ENCODE peak calls at places on chromosomes 12 and 14, in eight cellular contexts. One of them, this sample, is unnamed. For H3K9me3, the result is how much of the 10 kb centered on the place peaks cover.

GRCh38 chr12:65643595-65644386 is 180.5 kb upstream of the HMGA2 start:
- ATAC-seq in lower lobe of right lung: no peak
- ATAC-seq in CD4-positive, alpha-beta T cell: no peak
- ATAC-seq in left lung: no peak
- ATAC-seq in Panc1: no peak
- ATAC-seq in heart left ventricle: no peak
- ATAC-seq in gastrocnemius medialis: no peak
- ATAC-seq in CD4-positive, CD25-positive, alpha-beta regulatory T cell: no peak
- ATAC-seq in this sample: no peak

GRCh38 chr14:54715244-54715643 is 148.3 kb downstream of the SAMD4A start:
- ATAC-seq in lower lobe of right lung: no peak
- ATAC-seq in CD4-positive, alpha-beta T cell: no peak
- ATAC-seq in left lung: no peak
- ATAC-seq in Panc1: no peak
- ATAC-seq in heart left ventricle: no peak
- ATAC-seq in gastrocnemius medialis: no peak
- ATAC-seq in CD4-positive, CD25-positive, alpha-beta regulatory T cell: no peak
- ATAC-seq in this sample: no peak

GRCh38 chr12:113855998-113856397 is 110.1 kb downstream of the RBM19 start:
- ATAC-seq in lower lobe of right lung: no peak
- ATAC-seq in CD4-positive, alpha-beta T cell: no peak
- ATAC-seq in left lung: no peak
- ATAC-seq in Panc1: no peak
- ATAC-seq in heart left ventricle: peak
- ATAC-seq in gastrocnemius medialis: peak
- ATAC-seq in CD4-positive, CD25-positive, alpha-beta regulatory T cell: no peak
- ATAC-seq in this sample: no peak

GRCh38 chr12:2858944-2859352 is 2.1 kb upstream of the TEX52 start:
- ATAC-seq in lower lobe of right lung: no peak
- ATAC-seq in CD4-positive, alpha-beta T cell: no peak
- ATAC-seq in left lung: no peak
- ATAC-seq in Panc1: no peak
- ATAC-seq in heart left ventricle: peak
- ATAC-seq in gastrocnemius medialis: no peak
- ATAC-seq in CD4-positive, CD25-positive, alpha-beta regulatory T cell: no peak
- ATAC-seq in this sample: no peak

GRCh38 chr14:59337151-59337611 is 128.0 kb downstream of the GPR135 start:
- ATAC-seq in lower lobe of right lung: peak
- ATAC-seq in CD4-positive, alpha-beta T cell: no peak
- ATAC-seq in left lung: peak
- ATAC-seq in Panc1: no peak
- ATAC-seq in heart left ventricle: peak
- ATAC-seq in gastrocnemius medialis: peak
- ATAC-seq in CD4-positive, CD25-positive, alpha-beta regulatory T cell: no peak
- ATAC-seq in this sample: peak

GRCh38 chr14:87097021-87097420 is 896.0 kb downstream of the GALC start:
- ATAC-seq in lower lobe of right lung: no peak
- ATAC-seq in CD4-positive, alpha-beta T cell: no peak
- ATAC-seq in left lung: no peak
- ATAC-seq in Panc1: no peak
- ATAC-seq in heart left ventricle: no peak
- ATAC-seq in gastrocnemius medialis: no peak
- ATAC-seq in CD4-positive, CD25-positive, alpha-beta regulatory T cell: no peak
- ATAC-seq in this sample: no peak

GRCh38 chr14:54703082-54703481 is 136.2 kb downstream of the SAMD4A start:
- ATAC-seq in lower lobe of right lung: no peak
- ATAC-seq in CD4-positive, alpha-beta T cell: no peak
- ATAC-seq in left lung: no peak
- ATAC-seq in Panc1: no peak
- ATAC-seq in heart left ventricle: no peak
- ATAC-seq in gastrocnemius medialis: no peak
- ATAC-seq in CD4-positive, CD25-positive, alpha-beta regulatory T cell: no peak
- ATAC-seq in this sample: no peak

GRCh38 chr12:57341275-57341990 is 89.4 kb downstream of the R3HDM2 start:
- ATAC-seq in lower lobe of right lung: no peak
- ATAC-seq in CD4-positive, alpha-beta T cell: no peak
- ATAC-seq in left lung: no peak
- ATAC-seq in Panc1: no peak
- ATAC-seq in heart left ventricle: peak
- ATAC-seq in gastrocnemius medialis: peak
- ATAC-seq in CD4-positive, CD25-positive, alpha-beta regulatory T cell: no peak
- ATAC-seq in this sample: no peak

GRCh38 chr12:93225094-93225493 is 152.6 kb upstream of the NUDT4 start:
- ATAC-seq in lower lobe of right lung: no peak
- ATAC-seq in CD4-positive, alpha-beta T cell: no peak
- ATAC-seq in left lung: no peak
- ATAC-seq in Panc1: no peak
- ATAC-seq in heart left ventricle: no peak
- ATAC-seq in gastrocnemius medialis: no peak
- ATAC-seq in CD4-positive, CD25-positive, alpha-beta regulatory T cell: no peak
- ATAC-seq in this sample: no peak

GRCh38 chr12:27285395-27285794 is 41.3 kb downstream of the STK38L start:
- ATAC-seq in lower lobe of right lung: no peak
- ATAC-seq in CD4-positive, alpha-beta T cell: no peak
- ATAC-seq in left lung: no peak
- ATAC-seq in Panc1: no peak
- ATAC-seq in heart left ventricle: peak
- ATAC-seq in gastrocnemius medialis: no peak
- ATAC-seq in CD4-positive, CD25-positive, alpha-beta regulatory T cell: no peak
- ATAC-seq in this sample: no peak

DNA sequence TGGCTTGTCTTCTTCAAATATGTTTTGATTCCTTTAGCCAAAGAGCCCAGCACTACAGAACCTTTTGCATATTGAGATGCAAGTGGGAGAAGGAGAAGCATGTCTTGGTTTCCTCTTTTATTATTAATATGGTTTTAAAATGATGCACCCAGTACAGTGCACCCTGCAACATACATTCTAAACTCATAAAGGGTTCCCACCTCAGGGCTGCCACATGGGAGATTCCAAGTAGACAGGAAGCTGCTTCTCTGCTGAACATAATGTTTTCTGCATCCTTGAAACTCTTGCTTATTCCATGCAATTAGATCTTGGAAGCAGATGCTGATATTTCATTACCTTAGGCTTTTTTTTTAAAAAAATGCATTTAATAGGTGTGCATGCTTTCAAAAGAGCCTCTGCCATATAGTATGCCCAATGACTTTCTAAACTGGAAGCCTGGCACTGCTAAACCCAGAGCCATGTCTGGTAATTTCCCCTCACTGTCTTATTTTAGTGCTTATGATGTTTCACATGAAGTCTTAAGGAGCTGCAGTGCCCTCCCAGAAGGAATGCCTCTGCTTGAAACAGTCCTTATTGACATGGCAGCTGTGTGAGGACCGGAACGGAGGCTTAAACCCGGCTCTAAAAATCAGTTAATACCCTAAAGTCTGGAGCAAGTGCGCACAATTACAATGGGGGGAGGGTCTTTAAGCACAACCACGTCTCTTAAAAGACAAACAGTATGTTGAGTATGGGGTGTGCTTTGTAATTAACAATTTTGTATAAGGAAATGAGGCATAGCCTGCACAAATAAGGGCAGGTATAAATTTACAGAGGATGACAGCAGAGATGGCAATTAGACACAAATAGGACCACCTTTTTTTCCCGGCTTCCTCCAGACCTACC is 2.0 kb upstream of the SIX1 start:
- ATAC-seq in lower lobe of right lung: no peak
- ATAC-seq in CD4-positive, alpha-beta T cell: no peak
- ATAC-seq in left lung: no peak
- ATAC-seq in Panc1: no peak
- ATAC-seq in heart left ventricle: no peak
- ATAC-seq in gastrocnemius medialis: no peak
- ATAC-seq in CD4-positive, CD25-positive, alpha-beta regulatory T cell: no peak
- ATAC-seq in this sample: no peak
- H3K9me3 ChIP-seq in lower lobe of right lung: under half
- H3K9me3 ChIP-seq in CD4-positive, alpha-beta T cell: under half
- H3K9me3 ChIP-seq in left lung: under half
- H3K9me3 ChIP-seq in Panc1: under half
- H3K9me3 ChIP-seq in heart left ventricle: under half
- H3K9me3 ChIP-seq in gastrocnemius medialis: under half
- H3K9me3 ChIP-seq in CD4-positive, CD25-positive, alpha-beta regulatory T cell: under half
- H3K9me3 ChIP-seq in this sample: under half

GRCh38 chr14:25909361-25909760 is 688.5 kb downstream of the NOVA1 start:
- ATAC-seq in lower lobe of right lung: no peak
- ATAC-seq in CD4-positive, alpha-beta T cell: no peak
- ATAC-seq in left lung: no peak
- ATAC-seq in Panc1: no peak
- ATAC-seq in heart left ventricle: no peak
- ATAC-seq in gastrocnemius medialis: no peak
- ATAC-seq in CD4-positive, CD25-positive, alpha-beta regulatory T cell: no peak
- ATAC-seq in this sample: no peak

GRCh38 chr14:25908707-25909106 is 689.1 kb downstream of the NOVA1 start:
- ATAC-seq in lower lobe of right lung: no peak
- ATAC-seq in CD4-positive, alpha-beta T cell: no peak
- ATAC-seq in left lung: no peak
- ATAC-seq in Panc1: no peak
- ATAC-seq in heart left ventricle: no peak
- ATAC-seq in gastrocnemius medialis: no peak
- ATAC-seq in CD4-positive, CD25-positive, alpha-beta regulatory T cell: no peak
- ATAC-seq in this sample: no peak

GRCh38 chr14:25904446-25904845 is 693.4 kb downstream of the NOVA1 start:
- ATAC-seq in lower lobe of right lung: no peak
- ATAC-seq in CD4-positive, alpha-beta T cell: no peak
- ATAC-seq in left lung: no peak
- ATAC-seq in Panc1: no peak
- ATAC-seq in heart left ventricle: no peak
- ATAC-seq in gastrocnemius medialis: no peak
- ATAC-seq in CD4-positive, CD25-positive, alpha-beta regulatory T cell: no peak
- ATAC-seq in this sample: no peak
- H3K9me3 ChIP-seq in lower lobe of right lung: under half
- H3K9me3 ChIP-seq in CD4-positive, alpha-beta T cell: under half
- H3K9me3 ChIP-seq in left lung: under half
- H3K9me3 ChIP-seq in Panc1: under half
- H3K9me3 ChIP-seq in heart left ventricle: under half
- H3K9me3 ChIP-seq in gastrocnemius medialis: under half
- H3K9me3 ChIP-seq in CD4-positive, CD25-positive, alpha-beta regulatory T cell: under half
- H3K9me3 ChIP-seq in this sample: under half

GRCh38 chr12:38158428-38159091 is 158.0 kb upstream of the ALG10B start:
- ATAC-seq in lower lobe of right lung: no peak
- ATAC-seq in CD4-positive, alpha-beta T cell: no peak
- ATAC-seq in left lung: no peak
- ATAC-seq in Panc1: no peak
- ATAC-seq in heart left ventricle: no peak
- ATAC-seq in gastrocnemius medialis: no peak
- ATAC-seq in CD4-positive, CD25-positive, alpha-beta regulatory T cell: no peak
- ATAC-seq in this sample: no peak
- H3K9me3 ChIP-seq in lower lobe of right lung: under half
- H3K9me3 ChIP-seq in CD4-positive, alpha-beta T cell: under half
- H3K9me3 ChIP-seq in left lung: under half
- H3K9me3 ChIP-seq in Panc1: under half
- H3K9me3 ChIP-seq in heart left ventricle: under half
- H3K9me3 ChIP-seq in gastrocnemius medialis: under half
- H3K9me3 ChIP-seq in CD4-positive, CD25-positive, alpha-beta regulatory T cell: under half
- H3K9me3 ChIP-seq in this sample: under half

DNA sequence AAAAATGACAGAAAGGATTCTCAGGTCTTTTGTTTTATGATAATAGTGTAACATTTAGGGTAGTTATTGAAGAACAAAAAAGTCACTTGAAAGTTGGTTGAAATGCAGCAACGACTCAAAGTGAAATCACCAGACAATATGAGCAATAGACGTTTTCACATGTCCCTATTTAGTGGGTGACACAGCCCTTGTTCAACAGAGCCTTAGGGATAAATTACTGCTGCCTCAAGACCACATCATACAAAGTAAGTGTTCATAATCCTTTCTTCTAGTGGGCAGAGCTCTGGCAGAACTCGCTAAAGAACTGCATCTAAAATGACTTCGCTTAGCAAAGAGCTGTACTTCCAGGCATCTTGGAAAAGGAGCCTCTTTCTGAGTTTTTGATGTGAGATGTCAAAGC is 128.5 kb upstream of the LMNTD1 start:
- ATAC-seq in lower lobe of right lung: no peak
- ATAC-seq in CD4-positive, alpha-beta T cell: no peak
- ATAC-seq in left lung: no peak
- ATAC-seq in Panc1: no peak
- ATAC-seq in heart left ventricle: no peak
- ATAC-seq in gastrocnemius medialis: no peak
- ATAC-seq in CD4-positive, CD25-positive, alpha-beta regulatory T cell: no peak
- ATAC-seq in this sample: no peak
- H3K9me3 ChIP-seq in lower lobe of right lung: under half
- H3K9me3 ChIP-seq in CD4-positive, alpha-beta T cell: under half
- H3K9me3 ChIP-seq in left lung: under half
- H3K9me3 ChIP-seq in Panc1: under half
- H3K9me3 ChIP-seq in heart left ventricle: under half
- H3K9me3 ChIP-seq in gastrocnemius medialis: under half
- H3K9me3 ChIP-seq in CD4-positive, CD25-positive, alpha-beta regulatory T cell: under half
- H3K9me3 ChIP-seq in this sample: under half

DNA sequence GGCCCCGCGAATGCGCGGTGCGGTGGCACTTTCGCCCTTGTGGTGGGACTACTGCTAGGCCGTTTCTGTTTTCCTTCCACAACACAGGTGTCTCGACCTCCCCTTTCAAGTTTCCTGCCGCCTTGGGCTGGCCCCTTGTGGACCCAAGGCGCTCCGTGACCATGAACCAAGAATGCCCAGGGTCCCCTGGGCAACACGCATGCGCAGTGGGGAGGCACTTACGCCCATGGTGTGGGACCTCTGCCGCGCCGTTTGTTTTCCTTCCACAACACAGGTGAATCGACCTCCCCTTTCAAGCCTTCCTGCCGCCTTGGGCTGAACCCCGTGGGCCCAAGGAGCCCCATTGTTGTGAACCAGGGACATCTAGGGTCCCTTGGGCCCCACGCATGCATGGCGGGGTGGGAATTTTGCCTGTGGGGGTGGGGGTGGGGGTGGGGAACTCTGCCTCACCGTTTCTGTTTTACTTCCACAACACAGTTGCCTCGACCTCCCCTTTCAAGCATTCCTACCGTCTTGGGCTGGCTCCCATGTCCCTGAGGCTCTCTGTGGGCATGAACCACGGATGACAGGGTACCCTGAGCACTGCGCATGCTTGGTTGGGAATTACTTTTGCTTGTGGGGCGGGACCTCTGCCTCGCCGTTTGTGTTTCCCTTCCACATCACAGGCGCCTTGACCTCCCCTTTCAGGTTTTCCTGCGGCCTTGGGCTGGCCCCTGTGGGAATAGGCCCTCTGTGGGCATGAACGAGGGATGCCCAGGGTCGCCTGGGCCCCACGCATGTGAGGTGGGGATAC is 355.1 kb downstream of the ALG10 start:
- ATAC-seq in lower lobe of right lung: no peak
- ATAC-seq in CD4-positive, alpha-beta T cell: no peak
- ATAC-seq in left lung: no peak
- ATAC-seq in Panc1: no peak
- ATAC-seq in heart left ventricle: no peak
- ATAC-seq in gastrocnemius medialis: no peak
- ATAC-seq in CD4-positive, CD25-positive, alpha-beta regulatory T cell: no peak
- ATAC-seq in this sample: no peak
- H3K9me3 ChIP-seq in lower lobe of right lung: under half
- H3K9me3 ChIP-seq in CD4-positive, alpha-beta T cell: under half
- H3K9me3 ChIP-seq in left lung: under half
- H3K9me3 ChIP-seq in Panc1: under half
- H3K9me3 ChIP-seq in heart left ventricle: under half
- H3K9me3 ChIP-seq in gastrocnemius medialis: under half
- H3K9me3 ChIP-seq in CD4-positive, CD25-positive, alpha-beta regulatory T cell: under half
- H3K9me3 ChIP-seq in this sample: under half

GRCh38 chr12:34287986-34288962 is 266.0 kb downstream of the ALG10 start:
- ATAC-seq in lower lobe of right lung: no peak
- ATAC-seq in CD4-positive, alpha-beta T cell: no peak
- ATAC-seq in left lung: no peak
- ATAC-seq in Panc1: no peak
- ATAC-seq in heart left ventricle: no peak
- ATAC-seq in gastrocnemius medialis: no peak
- ATAC-seq in CD4-positive, CD25-positive, alpha-beta regulatory T cell: no peak
- ATAC-seq in this sample: no peak
- H3K9me3 ChIP-seq in lower lobe of right lung: under half
- H3K9me3 ChIP-seq in CD4-positive, alpha-beta T cell: under half
- H3K9me3 ChIP-seq in left lung: under half
- H3K9me3 ChIP-seq in Panc1: under half
- H3K9me3 ChIP-seq in heart left ventricle: under half
- H3K9me3 ChIP-seq in gastrocnemius medialis: under half
- H3K9me3 ChIP-seq in CD4-positive, CD25-positive, alpha-beta regulatory T cell: under half
- H3K9me3 ChIP-seq in this sample: under half

GRCh38 chr14:19828314-19828713 is 24.7 kb downstream of the OR4N2 start:
- ATAC-seq in lower lobe of right lung: no peak
- ATAC-seq in CD4-positive, alpha-beta T cell: no peak
- ATAC-seq in left lung: no peak
- ATAC-seq in Panc1: no peak
- ATAC-seq in heart left ventricle: no peak
- ATAC-seq in gastrocnemius medialis: no peak
- ATAC-seq in CD4-positive, CD25-positive, alpha-beta regulatory T cell: no peak
- ATAC-seq in this sample: no peak
- H3K9me3 ChIP-seq in lower lobe of right lung: under half
- H3K9me3 ChIP-seq in CD4-positive, alpha-beta T cell: under half
- H3K9me3 ChIP-seq in left lung: under half
- H3K9me3 ChIP-seq in Panc1: under half
- H3K9me3 ChIP-seq in heart left ventricle: under half
- H3K9me3 ChIP-seq in gastrocnemius medialis: under half
- H3K9me3 ChIP-seq in CD4-positive, CD25-positive, alpha-beta regulatory T cell: under half
- H3K9me3 ChIP-seq in this sample: under half